ENCODE peak calls at places on chromosomes 1 and 21, in seven cellular contexts. One of them, this sample, is unnamed.

GRCh38 chr21:29490016-29490415 is 191.3 kb downstream of the BACH1 start:
- DNase-seq in lung: no peak
- DNase-seq in upper lobe of right lung: no peak
- DNase-seq in heart right ventricle: no peak
- DNase-seq in foreskin fibroblast: no peak
- DNase-seq in BJ: no peak
- DNase-seq in cardiac muscle cell: no peak
- DNase-seq in this sample: peak; percentile 32

GRCh38 chr1:29406814-29407213 is 170.5 kb downstream of the PTPRU start:
- DNase-seq in lung: no peak
- DNase-seq in upper lobe of right lung: no peak
- DNase-seq in heart right ventricle: no peak
- DNase-seq in foreskin fibroblast: no peak
- DNase-seq in BJ: no peak
- DNase-seq in cardiac muscle cell: no peak
- DNase-seq in this sample: no peak

GRCh38 chr21:33202464-33203363 is 27.0 kb upstream of the IFNAR2 start:
- DNase-seq in lung: peak; percentile 25
- DNase-seq in upper lobe of right lung: no peak
- DNase-seq in heart right ventricle: no peak
- DNase-seq in foreskin fibroblast: no peak
- DNase-seq in BJ: no peak
- DNase-seq in cardiac muscle cell: no peak
- DNase-seq in this sample: no peak

GRCh38 chr1:53584446-53585102 is 125.4 kb downstream of the DMRTB1 start:
- DNase-seq in lung: no peak
- DNase-seq in upper lobe of right lung: peak; percentile 15
- DNase-seq in heart right ventricle: no peak
- DNase-seq in foreskin fibroblast: no peak
- DNase-seq in BJ: no peak
- DNase-seq in cardiac muscle cell: no peak
- DNase-seq in this sample: no peak

GRCh38 chr1:156260896-156261295 is 13.0 kb upstream of the PAQR6 start:
- DNase-seq in lung: no peak
- DNase-seq in upper lobe of right lung: no peak
- DNase-seq in heart right ventricle: no peak
- DNase-seq in foreskin fibroblast: no peak
- DNase-seq in BJ: no peak
- DNase-seq in cardiac muscle cell: no peak
- DNase-seq in this sample: no peak

GRCh38 chr21:33286600-33287456 is 20.7 kb downstream of the IL10RB start:
- DNase-seq in lung: peak; percentile 73
- DNase-seq in upper lobe of right lung: no peak
- DNase-seq in heart right ventricle: peak; percentile 80
- DNase-seq in foreskin fibroblast: peak; percentile 54
- DNase-seq in BJ: no peak
- DNase-seq in cardiac muscle cell: peak; percentile 87
- DNase-seq in this sample: peak; percentile 57

GRCh38 chr1:172180886-172181285 is 239.6 kb upstream of the C1orf105 start:
- DNase-seq in lung: no peak
- DNase-seq in upper lobe of right lung: peak; percentile 59
- DNase-seq in heart right ventricle: peak; percentile 55
- DNase-seq in foreskin fibroblast: peak; percentile 73
- DNase-seq in BJ: peak; percentile 19
- DNase-seq in cardiac muscle cell: peak; percentile 71
- DNase-seq in this sample: no peak

GRCh38 chr1:14924455-14925325 is 228.9 kb upstream of the TMEM51 start:
- DNase-seq in lung: no peak
- DNase-seq in upper lobe of right lung: peak; percentile 84
- DNase-seq in heart right ventricle: no peak
- DNase-seq in foreskin fibroblast: peak; percentile 79
- DNase-seq in BJ: no peak
- DNase-seq in cardiac muscle cell: peak; percentile 56
- DNase-seq in this sample: no peak

GRCh38 chr1:230424440-230425251 is 1.5 kb downstream of the PGBD5 start:
- DNase-seq in lung: no peak
- DNase-seq in upper lobe of right lung: no peak
- DNase-seq in heart right ventricle: no peak
- DNase-seq in foreskin fibroblast: no peak
- DNase-seq in BJ: no peak
- DNase-seq in cardiac muscle cell: no peak
- DNase-seq in this sample: no peak

GRCh38 chr21:38769253-38769780 is 36.4 kb upstream of the ETS2 start:
- DNase-seq in lung: no peak
- DNase-seq in upper lobe of right lung: no peak
- DNase-seq in heart right ventricle: no peak
- DNase-seq in foreskin fibroblast: no peak
- DNase-seq in BJ: no peak
- DNase-seq in cardiac muscle cell: peak; percentile 25
- DNase-seq in this sample: peak; percentile 45

GRCh38 chr21:44379991-44380865 is 26.8 kb downstream of the TRPM2 start:
- DNase-seq in lung: no peak
- DNase-seq in upper lobe of right lung: peak; percentile 57
- DNase-seq in heart right ventricle: no peak
- DNase-seq in foreskin fibroblast: no peak
- DNase-seq in BJ: no peak
- DNase-seq in cardiac muscle cell: no peak
- DNase-seq in this sample: no peak

GRCh38 chr1:167298328-167298727 is 77.6 kb downstream of the POU2F1 start:
- DNase-seq in lung: no peak
- DNase-seq in upper lobe of right lung: no peak
- DNase-seq in heart right ventricle: no peak
- DNase-seq in foreskin fibroblast: no peak
- DNase-seq in BJ: no peak
- DNase-seq in cardiac muscle cell: peak; percentile 18
- DNase-seq in this sample: no peak

GRCh38 chr21:46597896-46598343 is 7.0 kb downstream of the S100B start:
- DNase-seq in lung: no peak
- DNase-seq in upper lobe of right lung: no peak
- DNase-seq in heart right ventricle: no peak
- DNase-seq in foreskin fibroblast: no peak
- DNase-seq in BJ: no peak
- DNase-seq in cardiac muscle cell: no peak
- DNase-seq in this sample: no peak

GRCh38 chr1:56491441-56491840 is 87.9 kb downstream of the PLPP3 start:
- DNase-seq in lung: no peak
- DNase-seq in upper lobe of right lung: no peak
- DNase-seq in heart right ventricle: no peak
- DNase-seq in foreskin fibroblast: peak; percentile 89
- DNase-seq in BJ: peak; percentile 21
- DNase-seq in cardiac muscle cell: peak; percentile 66
- DNase-seq in this sample: no peak

GRCh38 chr1:169999357-169999756 is 75.1 kb downstream of the KIFAP3 start:
- DNase-seq in lung: no peak
- DNase-seq in upper lobe of right lung: no peak
- DNase-seq in heart right ventricle: peak; percentile 13
- DNase-seq in foreskin fibroblast: peak; percentile 89
- DNase-seq in BJ: peak; percentile 91
- DNase-seq in cardiac muscle cell: peak; percentile 48
- DNase-seq in this sample: peak; percentile 51

GRCh38 chr1:214524824-214525223 is 26.6 kb downstream of the PTPN14 start:
- DNase-seq in lung: no peak
- DNase-seq in upper lobe of right lung: no peak
- DNase-seq in heart right ventricle: no peak
- DNase-seq in foreskin fibroblast: peak; percentile 41
- DNase-seq in BJ: no peak
- DNase-seq in cardiac muscle cell: peak; percentile 73
- DNase-seq in this sample: no peak

GRCh38 chr1:99385852-99386251 is 121.6 kb downstream of the PLPPR4 start:
- DNase-seq in lung: no peak
- DNase-seq in upper lobe of right lung: no peak
- DNase-seq in heart right ventricle: no peak
- DNase-seq in foreskin fibroblast: no peak
- DNase-seq in BJ: no peak
- DNase-seq in cardiac muscle cell: no peak
- DNase-seq in this sample: no peak

GRCh38 chr21:46289655-46290178 is 3.6 kb downstream of the YBEY start:
- DNase-seq in lung: no peak
- DNase-seq in upper lobe of right lung: no peak
- DNase-seq in heart right ventricle: no peak
- DNase-seq in foreskin fibroblast: no peak
- DNase-seq in BJ: no peak
- DNase-seq in cardiac muscle cell: no peak
- DNase-seq in this sample: no peak

GRCh38 chr1:181133441-181133951 is 45.0 kb downstream of the IER5 start:
- DNase-seq in lung: no peak
- DNase-seq in upper lobe of right lung: no peak
- DNase-seq in heart right ventricle: no peak
- DNase-seq in foreskin fibroblast: no peak
- DNase-seq in BJ: no peak
- DNase-seq in cardiac muscle cell: no peak
- DNase-seq in this sample: no peak

GRCh38 chr1:200778766-200779165 is 40.1 kb downstream of the CAMSAP2 start:
- DNase-seq in lung: no peak
- DNase-seq in upper lobe of right lung: no peak
- DNase-seq in heart right ventricle: peak; percentile 12
- DNase-seq in foreskin fibroblast: no peak
- DNase-seq in BJ: no peak
- DNase-seq in cardiac muscle cell: peak; percentile 19
- DNase-seq in this sample: no peak

GRCh38 chr1:109931189-109931672 is 20.6 kb downstream of the CSF1 start:
- DNase-seq in lung: peak; percentile 78
- DNase-seq in upper lobe of right lung: peak; percentile 86
- DNase-seq in heart right ventricle: peak; percentile 91
- DNase-seq in foreskin fibroblast: peak; percentile 87
- DNase-seq in BJ: no peak
- DNase-seq in cardiac muscle cell: peak; percentile 91
- DNase-seq in this sample: peak; percentile 40

GRCh38 chr1:161068306-161069200 is 1.1 kb downstream of the ARHGAP30 start:
- DNase-seq in lung: peak; percentile 74
- DNase-seq in upper lobe of right lung: peak; percentile 82
- DNase-seq in heart right ventricle: peak; percentile 60
- DNase-seq in foreskin fibroblast: no peak
- DNase-seq in BJ: no peak
- DNase-seq in cardiac muscle cell: no peak
- DNase-seq in this sample: no peak

GRCh38 chr1:87799451-87799850 is 470.8 kb downstream of the LMO4 start:
- DNase-seq in lung: no peak
- DNase-seq in upper lobe of right lung: no peak
- DNase-seq in heart right ventricle: no peak
- DNase-seq in foreskin fibroblast: no peak
- DNase-seq in BJ: no peak
- DNase-seq in cardiac muscle cell: no peak
- DNase-seq in this sample: no peak

GRCh38 chr1:46456411-46456963 is 33.1 kb upstream of the DMBX1 start:
- DNase-seq in lung: no peak
- DNase-seq in upper lobe of right lung: no peak
- DNase-seq in heart right ventricle: no peak
- DNase-seq in foreskin fibroblast: peak; percentile 45
- DNase-seq in BJ: no peak
- DNase-seq in cardiac muscle cell: peak; percentile 56
- DNase-seq in this sample: no peak

DNA sequence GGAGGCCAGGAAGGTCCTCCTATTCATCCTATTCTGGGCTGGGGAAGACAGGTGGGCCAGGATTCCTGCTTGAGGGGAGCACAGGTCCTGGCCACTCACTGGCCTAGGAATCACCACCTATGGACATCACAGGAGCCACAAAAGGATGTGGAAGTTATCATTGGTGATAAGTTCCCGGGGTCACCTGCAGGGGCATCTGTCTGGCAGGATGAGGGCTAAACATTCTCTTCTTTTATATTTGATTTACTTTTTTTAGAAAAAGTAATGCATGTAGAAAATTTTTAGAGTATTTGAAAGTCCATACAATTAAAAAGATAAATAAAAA is 33.2 kb upstream of the KIAA0040 start:
- DNase-seq in lung: no peak
- DNase-seq in upper lobe of right lung: no peak
- DNase-seq in heart right ventricle: no peak
- DNase-seq in foreskin fibroblast: no peak
- DNase-seq in BJ: no peak
- DNase-seq in cardiac muscle cell: no peak
- DNase-seq in this sample: no peak
- TF ChIP-seq CTCF in lung: no peak
- TF ChIP-seq CTCF in upper lobe of right lung: peak; percentile 10
- TF ChIP-seq CTCF in heart right ventricle: no peak
- TF ChIP-seq CTCF in foreskin fibroblast: no peak
- TF ChIP-seq CTCF in BJ: no peak
- TF ChIP-seq CTCF in cardiac muscle cell: no peak
- TF ChIP-seq CTCF in this sample: no peak

DNA sequence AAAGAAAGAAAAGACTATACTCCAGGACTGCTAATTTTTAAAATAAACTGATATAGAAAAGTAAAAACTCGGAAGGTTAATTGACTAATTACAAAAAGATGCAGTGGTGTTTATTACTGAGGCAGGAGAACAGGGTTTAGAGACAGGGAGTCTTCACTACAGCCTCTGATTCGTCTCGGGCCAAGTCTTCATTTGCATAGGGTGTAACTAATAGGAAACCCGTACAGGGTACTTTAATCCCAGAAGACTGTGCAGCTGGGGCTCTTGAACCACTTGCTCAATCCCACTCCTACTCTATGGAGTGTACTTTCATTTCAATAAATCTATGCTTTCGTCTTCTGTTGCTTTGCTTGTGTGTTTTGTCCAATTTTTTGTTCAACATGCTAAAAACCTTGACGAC is 8.2 kb downstream of the SDHB start:
- DNase-seq in lung: no peak
- DNase-seq in upper lobe of right lung: no peak
- DNase-seq in heart right ventricle: no peak
- DNase-seq in foreskin fibroblast: peak; percentile 16
- DNase-seq in BJ: no peak
- DNase-seq in cardiac muscle cell: peak; percentile 22
- DNase-seq in this sample: no peak
- H3K4me3 ChIP-seq in lung: no peak overlapping the region
- H3K4me3 ChIP-seq in upper lobe of right lung: peak overlapping the region; percentile 28
- H3K4me3 ChIP-seq in heart right ventricle: peak overlapping the region; percentile 31
- H3K4me3 ChIP-seq in foreskin fibroblast: peak overlapping the region; percentile 50
- H3K4me3 ChIP-seq in BJ: peak overlapping the region; percentile 10
- H3K4me3 ChIP-seq in cardiac muscle cell: no peak overlapping the region
- H3K4me3 ChIP-seq in this sample: peak overlapping the region; percentile 19

GRCh38 chr1:31767225-31767624 is 3.1 kb upstream of the ADGRB2 start:
- DNase-seq in lung: no peak
- DNase-seq in upper lobe of right lung: no peak
- DNase-seq in heart right ventricle: no peak
- DNase-seq in foreskin fibroblast: no peak
- DNase-seq in BJ: no peak
- DNase-seq in cardiac muscle cell: no peak
- DNase-seq in this sample: no peak
- TF ChIP-seq CTCF in lung: no peak
- TF ChIP-seq CTCF in upper lobe of right lung: no peak
- TF ChIP-seq CTCF in heart right ventricle: no peak
- TF ChIP-seq CTCF in foreskin fibroblast: no peak
- TF ChIP-seq CTCF in BJ: no peak
- TF ChIP-seq CTCF in cardiac muscle cell: no peak
- TF ChIP-seq CTCF in this sample: no peak

DNA sequence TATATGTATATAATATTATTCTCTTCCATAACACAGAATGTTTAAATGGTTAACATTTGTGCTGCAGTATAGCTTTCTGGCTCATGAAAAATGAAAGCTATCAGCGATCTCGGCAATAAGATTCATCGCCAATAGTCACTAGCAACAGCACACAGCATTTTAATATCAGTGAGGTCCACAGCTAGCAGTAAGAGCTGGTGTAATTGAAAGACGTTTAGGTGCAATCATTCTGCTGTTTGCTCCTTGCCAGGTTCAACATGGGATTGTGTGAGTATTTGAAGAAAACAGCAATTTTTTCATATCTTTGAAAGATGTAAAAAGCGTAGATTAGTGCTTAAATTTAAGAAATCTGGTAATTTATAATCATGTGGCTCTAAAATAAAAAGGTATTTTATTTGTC is 20.1 kb downstream of the PRKACB start:
- DNase-seq in lung: no peak
- DNase-seq in upper lobe of right lung: no peak
- DNase-seq in heart right ventricle: no peak
- DNase-seq in foreskin fibroblast: peak; percentile 24
- DNase-seq in BJ: no peak
- DNase-seq in cardiac muscle cell: peak; percentile 58
- DNase-seq in this sample: no peak
- H3K4me3 ChIP-seq in lung: no peak overlapping the region
- H3K4me3 ChIP-seq in upper lobe of right lung: no peak overlapping the region
- H3K4me3 ChIP-seq in heart right ventricle: peak overlapping the region; percentile 32
- H3K4me3 ChIP-seq in foreskin fibroblast: peak overlapping the region; percentile 48
- H3K4me3 ChIP-seq in BJ: no peak overlapping the region
- H3K4me3 ChIP-seq in cardiac muscle cell: no peak overlapping the region
- H3K4me3 ChIP-seq in this sample: peak overlapping the region; percentile 15

This sample was measured in astrocyte of the cerebellum.